ENCODE peak calls at places on chromosomes 6 and 20, in four cellular contexts. One of them, this sample, is unnamed.

GRCh38 chr6:109687271-109687721 is 3.7 kb downstream of the AK9 start:
- DNase-seq in pancreas: no peak
- DNase-seq in activated B cell treated with CpG ODN at 0.5 μM for 24 hours: no peak
- DNase-seq in foreskin fibroblast: peak
- DNase-seq in this sample: no peak

GRCh38 chr20:37643400-37643799 is 50.4 kb upstream of the CTNNBL1 start:
- DNase-seq in pancreas: no peak
- DNase-seq in activated B cell treated with CpG ODN at 0.5 μM for 24 hours: no peak
- DNase-seq in foreskin fibroblast: peak
- DNase-seq in this sample: no peak

GRCh38 chr20:16434087-16434664 is 139.1 kb downstream of the KIF16B start:
- DNase-seq in activated B cell treated with CpG ODN at 0.5 μM for 24 hours: peak
- DNase-seq in pancreas: no peak
- DNase-seq in foreskin fibroblast: peak
- DNase-seq in this sample: peak

GRCh38 chr6:67916389-67916788 is 718.7 kb upstream of the ADGRB3 start:
- DNase-seq in pancreas: no peak
- DNase-seq in activated B cell treated with CpG ODN at 0.5 μM for 24 hours: no peak
- DNase-seq in foreskin fibroblast: peak
- DNase-seq in this sample: no peak

GRCh38 chr6:10248378-10248843 is 166.5 kb downstream of the TFAP2A start:
- DNase-seq in activated B cell treated with CpG ODN at 0.5 μM for 24 hours: no peak
- DNase-seq in foreskin fibroblast: peak
- DNase-seq in pancreas: no peak
- DNase-seq in this sample: no peak

GRCh38 chr20:21511485-21511849 is 2.4 kb downstream of the NKX2-2 start:
- DNase-seq in pancreas: no peak
- DNase-seq in activated B cell treated with CpG ODN at 0.5 μM for 24 hours: no peak
- DNase-seq in foreskin fibroblast: no peak
- DNase-seq in this sample: peak

GRCh38 chr20:51534764-51535386 is 7.6 kb downstream of the NFATC2 start:
- DNase-seq in foreskin fibroblast: no peak
- DNase-seq in activated B cell treated with CpG ODN at 0.5 μM for 24 hours: no peak
- DNase-seq in pancreas: no peak
- DNase-seq in this sample: no peak

GRCh38 chr20:42204261-42204660 is 586.1 kb upstream of the CHD6 start:
- DNase-seq in activated B cell treated with CpG ODN at 0.5 μM for 24 hours: no peak
- DNase-seq in pancreas: no peak
- DNase-seq in foreskin fibroblast: no peak
- DNase-seq in this sample: peak

GRCh38 chr20:2485080-2485479 is 14.5 kb upstream of the SNRPB start:
- DNase-seq in foreskin fibroblast: no peak
- DNase-seq in pancreas: no peak
- DNase-seq in activated B cell treated with CpG ODN at 0.5 μM for 24 hours: no peak
- DNase-seq in this sample: no peak

GRCh38 chr6:11439017-11439420 is 98.5 kb upstream of the TMEM170B start:
- DNase-seq in pancreas: no peak
- DNase-seq in foreskin fibroblast: peak
- DNase-seq in activated B cell treated with CpG ODN at 0.5 μM for 24 hours: no peak
- DNase-seq in this sample: no peak

GRCh38 chr6:157912326-157912725 is 69.3 kb upstream of the SYNJ2 start:
- DNase-seq in activated B cell treated with CpG ODN at 0.5 μM for 24 hours: no peak
- DNase-seq in foreskin fibroblast: peak
- DNase-seq in pancreas: no peak
- DNase-seq in this sample: no peak

DNA sequence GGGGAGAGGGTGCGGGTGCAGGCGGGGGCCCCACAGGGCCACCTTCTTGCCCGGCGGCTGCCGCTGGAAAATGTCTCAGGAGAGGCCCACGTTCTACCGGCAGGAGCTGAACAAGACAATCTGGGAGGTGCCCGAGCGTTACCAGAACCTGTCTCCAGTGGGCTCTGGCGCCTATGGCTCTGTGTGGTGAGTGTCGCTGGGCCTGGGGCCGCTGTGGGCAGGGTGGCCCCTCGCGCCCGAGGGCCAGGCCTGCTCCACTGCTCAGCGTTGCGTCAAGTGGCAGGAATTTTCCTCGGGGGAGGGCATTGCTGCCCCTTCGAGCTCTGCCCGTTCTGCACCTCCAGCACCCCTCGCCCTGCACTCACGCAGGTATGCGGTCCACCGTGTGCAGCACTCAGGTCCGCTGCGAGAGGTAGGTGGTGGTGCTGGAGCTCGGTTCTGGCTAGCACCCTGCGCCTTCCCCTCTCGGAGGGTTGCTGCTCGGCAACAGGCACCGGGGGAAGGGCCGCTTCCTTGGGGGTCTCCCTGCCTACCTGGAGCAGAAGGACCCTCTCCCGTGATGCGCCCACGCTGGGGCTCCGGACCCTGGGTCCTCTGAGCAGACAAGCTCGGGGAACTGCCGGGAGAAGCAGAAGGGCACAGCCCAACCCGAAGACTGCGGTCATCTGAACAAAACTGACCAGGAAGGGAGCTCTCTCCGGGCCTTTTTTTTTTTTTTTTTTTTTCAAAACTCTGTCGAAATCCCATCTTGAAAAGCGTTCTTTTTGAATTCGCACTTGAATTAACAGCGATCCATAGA is 679 bp downstream of the MAPK14 start:
- DNase-seq in foreskin fibroblast: peak
- DNase-seq in activated B cell treated with CpG ODN at 0.5 μM for 24 hours: no peak
- DNase-seq in pancreas: peak
- DNase-seq in this sample: peak
- TF ChIP-seq CTCF in foreskin fibroblast: no peak
- TF ChIP-seq CTCF in activated B cell treated with CpG ODN at 0.5 μM for 24 hours: no peak
- TF ChIP-seq CTCF in pancreas: no peak
- TF ChIP-seq CTCF in this sample: no peak

GRCh38 chr20:44196278-44196677 is 9.3 kb upstream of the JPH2 start:
- DNase-seq in pancreas: no peak
- DNase-seq in activated B cell treated with CpG ODN at 0.5 μM for 24 hours: no peak
- DNase-seq in foreskin fibroblast: no peak
- DNase-seq in this sample: no peak
- TF ChIP-seq CTCF in pancreas: no peak
- TF ChIP-seq CTCF in activated B cell treated with CpG ODN at 0.5 μM for 24 hours: no peak
- TF ChIP-seq CTCF in foreskin fibroblast: no peak
- TF ChIP-seq CTCF in this sample: no peak

GRCh38 chr6:106608080-106608668 is 21.1 kb downstream of the RTN4IP1 start:
- DNase-seq in foreskin fibroblast: peak
- DNase-seq in pancreas: peak
- DNase-seq in activated B cell treated with CpG ODN at 0.5 μM for 24 hours: no peak
- DNase-seq in this sample: no peak

GRCh38 chr6:106612956-106613516 is 16.3 kb downstream of the RTN4IP1 start:
- DNase-seq in pancreas: no peak
- DNase-seq in activated B cell treated with CpG ODN at 0.5 μM for 24 hours: no peak
- DNase-seq in foreskin fibroblast: no peak
- DNase-seq in this sample: no peak

GRCh38 chr6:106613590-106613989 is 15.7 kb downstream of the RTN4IP1 start:
- DNase-seq in activated B cell treated with CpG ODN at 0.5 μM for 24 hours: no peak
- DNase-seq in foreskin fibroblast: no peak
- DNase-seq in pancreas: no peak
- DNase-seq in this sample: no peak

GRCh38 chr6:106611030-106611429 is 18.3 kb downstream of the RTN4IP1 start:
- DNase-seq in activated B cell treated with CpG ODN at 0.5 μM for 24 hours: no peak
- DNase-seq in pancreas: no peak
- DNase-seq in foreskin fibroblast: no peak
- DNase-seq in this sample: no peak

DNA sequence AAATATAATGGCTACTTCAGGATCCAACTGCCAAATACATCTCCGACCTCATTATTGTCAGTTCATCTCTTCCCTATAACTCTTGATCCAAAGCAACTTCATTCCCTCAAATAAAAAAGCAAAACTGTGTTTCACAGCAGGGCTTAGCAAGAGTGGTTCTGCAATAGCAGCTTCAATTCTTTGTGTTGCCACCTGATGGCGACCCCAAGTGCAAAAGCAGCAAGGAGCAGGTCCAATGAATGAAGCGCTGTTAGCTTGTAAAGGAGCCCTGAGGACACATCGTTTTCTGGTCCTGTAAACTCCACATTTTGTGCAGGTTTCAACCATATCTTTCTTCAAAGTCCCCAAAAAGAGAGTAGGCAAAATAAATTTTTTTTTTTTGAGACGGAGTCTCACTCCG is 19.6 kb downstream of the RTN4IP1 start:
- DNase-seq in pancreas: peak
- DNase-seq in foreskin fibroblast: peak
- DNase-seq in activated B cell treated with CpG ODN at 0.5 μM for 24 hours: no peak
- DNase-seq in this sample: peak
- TF ChIP-seq CTCF in pancreas: no peak
- TF ChIP-seq CTCF in foreskin fibroblast: peak
- TF ChIP-seq CTCF in activated B cell treated with CpG ODN at 0.5 μM for 24 hours: no peak
- TF ChIP-seq CTCF in this sample: peak

GRCh38 chr6:148779142-148779562 is 32.3 kb downstream of the UST start:
- DNase-seq in pancreas: no peak
- DNase-seq in foreskin fibroblast: peak
- DNase-seq in activated B cell treated with CpG ODN at 0.5 μM for 24 hours: no peak
- DNase-seq in this sample: no peak

GRCh38 chr6:148776321-148776966 is 29.6 kb downstream of the UST start:
- DNase-seq in activated B cell treated with CpG ODN at 0.5 μM for 24 hours: no peak
- DNase-seq in pancreas: no peak
- DNase-seq in foreskin fibroblast: peak
- DNase-seq in this sample: no peak

DNA sequence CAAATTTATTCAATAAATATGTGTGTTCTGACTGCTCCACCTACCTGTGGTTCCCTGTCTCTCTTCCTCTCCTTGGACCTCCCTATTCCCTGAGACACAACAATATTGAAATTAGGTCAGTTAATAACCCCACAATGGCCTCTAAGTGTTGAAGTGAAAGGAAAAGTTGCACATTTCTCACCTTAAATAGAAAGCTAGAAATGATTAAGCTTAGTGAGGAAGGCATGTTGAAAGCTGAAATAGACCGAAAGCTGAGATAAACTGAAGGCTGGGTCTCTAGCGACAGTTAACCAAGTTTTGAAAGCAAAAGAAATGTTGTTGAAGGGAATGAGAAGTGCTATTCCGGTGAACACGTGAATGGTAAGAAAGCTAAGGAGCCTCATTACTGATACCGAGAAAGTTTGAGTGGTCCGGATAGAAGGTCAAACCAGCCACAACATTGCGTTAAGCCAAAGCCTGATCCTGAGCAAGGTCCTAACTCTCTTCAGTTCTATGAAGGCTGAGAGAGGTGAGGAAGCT is 34.1 kb downstream of the UST start:
- DNase-seq in foreskin fibroblast: no peak
- DNase-seq in pancreas: no peak
- DNase-seq in activated B cell treated with CpG ODN at 0.5 μM for 24 hours: no peak
- DNase-seq in this sample: no peak
- TF ChIP-seq CTCF in foreskin fibroblast: no peak
- TF ChIP-seq CTCF in pancreas: no peak
- TF ChIP-seq CTCF in activated B cell treated with CpG ODN at 0.5 μM for 24 hours: no peak
- TF ChIP-seq CTCF in this sample: no peak

GRCh38 chr20:913306-913849 is 2.8 kb downstream of the ANGPT4 start:
- DNase-seq in activated B cell treated with CpG ODN at 0.5 μM for 24 hours: no peak
- DNase-seq in pancreas: no peak
- DNase-seq in foreskin fibroblast: no peak
- DNase-seq in this sample: no peak
- TF ChIP-seq CTCF in activated B cell treated with CpG ODN at 0.5 μM for 24 hours: no peak
- TF ChIP-seq CTCF in pancreas: no peak
- TF ChIP-seq CTCF in foreskin fibroblast: no peak
- TF ChIP-seq CTCF in this sample: no peak

GRCh38 chr6:71190809-71191208 is 97.8 kb upstream of the OGFRL1 start:
- DNase-seq in pancreas: no peak
- DNase-seq in activated B cell treated with CpG ODN at 0.5 μM for 24 hours: no peak
- DNase-seq in foreskin fibroblast: peak
- DNase-seq in this sample: no peak
- TF ChIP-seq CTCF in pancreas: no peak
- TF ChIP-seq CTCF in activated B cell treated with CpG ODN at 0.5 μM for 24 hours: no peak
- TF ChIP-seq CTCF in foreskin fibroblast: peak
- TF ChIP-seq CTCF in this sample: peak

GRCh38 chr20:62570403-62570802 is 71.9 kb upstream of the SLCO4A1 start:
- DNase-seq in foreskin fibroblast: no peak
- DNase-seq in pancreas: no peak
- DNase-seq in activated B cell treated with CpG ODN at 0.5 μM for 24 hours: no peak
- DNase-seq in this sample: no peak

GRCh38 chr20:62568045-62568389 is 74.3 kb upstream of the SLCO4A1 start:
- DNase-seq in pancreas: no peak
- DNase-seq in foreskin fibroblast: no peak
- DNase-seq in activated B cell treated with CpG ODN at 0.5 μM for 24 hours: no peak
- DNase-seq in this sample: no peak

GRCh38 chr20:62567246-62568044 is 74.9 kb upstream of the SLCO4A1 start:
- DNase-seq in pancreas: no peak
- DNase-seq in activated B cell treated with CpG ODN at 0.5 μM for 24 hours: no peak
- DNase-seq in foreskin fibroblast: no peak
- DNase-seq in this sample: no peak

GRCh38 chr20:62570897-62571666 is 71.2 kb upstream of the SLCO4A1 start:
- DNase-seq in pancreas: no peak
- DNase-seq in activated B cell treated with CpG ODN at 0.5 μM for 24 hours: no peak
- DNase-seq in foreskin fibroblast: no peak
- DNase-seq in this sample: no peak

DNA sequence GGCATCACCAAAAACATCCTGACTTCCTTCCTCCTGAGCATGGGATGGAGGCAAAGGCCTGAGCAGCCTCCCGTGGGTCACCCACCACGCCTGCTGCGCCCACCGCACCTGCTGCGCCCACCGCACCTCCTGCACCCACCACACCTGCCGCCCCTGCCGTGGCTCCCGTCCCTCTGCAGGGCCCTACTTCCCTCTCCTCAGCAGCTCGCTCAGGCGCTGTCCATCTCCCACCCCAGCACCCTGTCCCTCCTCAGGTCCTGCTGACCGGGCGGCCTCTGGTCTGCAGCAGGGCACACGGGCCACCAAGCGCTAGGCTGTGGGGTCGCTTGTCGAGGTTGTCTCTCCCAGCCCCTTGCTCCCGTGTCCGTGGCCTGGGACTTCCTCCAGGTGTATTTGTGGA is 72.7 kb upstream of the SLCO4A1 start:
- DNase-seq in foreskin fibroblast: no peak
- DNase-seq in pancreas: no peak
- DNase-seq in activated B cell treated with CpG ODN at 0.5 μM for 24 hours: no peak
- DNase-seq in this sample: no peak
- TF ChIP-seq CTCF in foreskin fibroblast: no peak
- TF ChIP-seq CTCF in pancreas: no peak
- TF ChIP-seq CTCF in activated B cell treated with CpG ODN at 0.5 μM for 24 hours: no peak
- TF ChIP-seq CTCF in this sample: no peak

GRCh38 chr6:88013554-88013953 is 34.1 kb upstream of the SPACA1 start:
- DNase-seq in foreskin fibroblast: no peak
- DNase-seq in activated B cell treated with CpG ODN at 0.5 μM for 24 hours: no peak
- DNase-seq in pancreas: no peak
- DNase-seq in this sample: no peak
- TF ChIP-seq CTCF in foreskin fibroblast: no peak
- TF ChIP-seq CTCF in activated B cell treated with CpG ODN at 0.5 μM for 24 hours: no peak
- TF ChIP-seq CTCF in pancreas: no peak
- TF ChIP-seq CTCF in this sample: peak

DNA sequence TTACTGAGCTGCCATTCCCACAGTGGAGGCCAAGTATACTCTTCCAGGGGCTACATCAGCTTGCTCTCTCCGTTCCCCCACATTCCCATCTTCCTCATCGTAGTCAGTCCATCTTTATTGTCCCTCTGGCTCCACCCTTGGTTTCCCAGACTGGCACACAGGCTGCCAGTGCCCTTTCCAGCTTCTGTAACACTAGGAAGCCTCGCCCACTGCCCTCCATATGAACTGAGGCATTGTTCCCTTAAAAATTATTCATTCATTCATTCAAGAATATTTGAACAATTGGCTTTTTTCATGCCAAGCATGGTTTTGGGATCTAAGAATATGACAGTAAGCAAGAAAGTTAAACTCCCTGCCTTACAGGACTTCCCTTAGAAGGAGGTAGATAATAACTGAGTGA is 14.3 kb downstream of the ROS1 start:
- DNase-seq in foreskin fibroblast: no peak
- DNase-seq in pancreas: no peak
- DNase-seq in activated B cell treated with CpG ODN at 0.5 μM for 24 hours: no peak
- DNase-seq in this sample: no peak
- TF ChIP-seq CTCF in foreskin fibroblast: no peak
- TF ChIP-seq CTCF in pancreas: no peak
- TF ChIP-seq CTCF in activated B cell treated with CpG ODN at 0.5 μM for 24 hours: no peak
- TF ChIP-seq CTCF in this sample: no peak